ENCODE peak calls at places on chromosome 22, in six cellular contexts. E, M, J, Y, V and I are unnamed samples.

GRCh38 chr22:24437820-24438328 is 10.5 kb downstream of the ADORA2A start:
- DNase-seq in E (no peak), M (no peak), J (no peak), Y (peak), V (peak), I (peak)

GRCh38 chr22:36505998-36506635 is 723 bp downstream of the FOXRED2 start:
- DNase-seq in E (peak), M (no peak), J (no peak), Y (no peak), V (no peak), I (no peak)

GRCh38 chr22:34161724-34162123 is 241.4 kb upstream of the LARGE1 start:
- DNase-seq in E (no peak), M (no peak), J (no peak), Y (no peak), V (no peak), I (no peak)

GRCh38 chr22:24190566-24191208 is 9.4 kb downstream of the SUSD2 start:
- DNase-seq in E (no peak), M (no peak), J (no peak), Y (peak), V (no peak), I (peak)

GRCh38 chr22:39469681-39470461 is 13.1 kb downstream of the MGAT3 start:
- DNase-seq in E (no peak), M (no peak), J (peak), Y (no peak), V (no peak), I (no peak)

GRCh38 chr22:39622881-39623367 is 52.4 kb downstream of the CACNA1I start:
- DNase-seq in E (peak), M (peak), J (peak), Y (peak), V (no peak), I (peak)

GRCh38 chr22:47788461-47788860 is 1026.0 kb downstream of the TBC1D22A start:
- DNase-seq in E (no peak), M (no peak), J (no peak), Y (no peak), V (no peak), I (no peak)

GRCh38 chr22:24068377-24068680 is 57.2 kb downstream of the CABIN1 start:
- DNase-seq in E (peak), M (no peak), J (no peak), Y (no peak), V (no peak), I (no peak)

GRCh38 chr22:38873469-38874411 is 1.7 kb upstream of the CBX6 start:
- DNase-seq in E (no peak), M (no peak), J (no peak), Y (no peak), V (peak), I (no peak)

GRCh38 chr22:36156515-36157419 is 3.8 kb downstream of the APOL3 start:
- DNase-seq in E (peak), M (no peak), J (peak), Y (peak), V (no peak), I (no peak)

GRCh38 chr22:17705565-17706450 is 67.3 kb downstream of the BCL2L13 start:
- DNase-seq in E (no peak), M (no peak), J (no peak), Y (no peak), V (no peak), I (no peak)

GRCh38 chr22:17866127-17866526 is 91.9 kb upstream of the BID start:
- DNase-seq in E (no peak), M (no peak), J (no peak), Y (no peak), V (no peak), I (no peak)

GRCh38 chr22:30887418-30887817 is 81.2 kb downstream of the MORC2 start:
- DNase-seq in E (no peak), M (no peak), J (no peak), Y (peak), V (no peak), I (no peak)

GRCh38 chr22:47631571-47632102 is 869.2 kb downstream of the TBC1D22A start:
- DNase-seq in E (peak), M (no peak), J (no peak), Y (no peak), V (no peak), I (no peak)

GRCh38 chr22:20844055-20845037 is 14.3 kb downstream of the PI4KA start:
- DNase-seq in E (peak), M (no peak), J (no peak), Y (no peak), V (no peak), I (no peak)

GRCh38 chr22:25134451-25134850 is 65.2 kb upstream of the CRYBB3 start:
- DNase-seq in E (no peak), M (no peak), J (no peak), Y (no peak), V (no peak), I (no peak)

GRCh38 chr22:32618461-32619140 is 144.0 kb downstream of the FBXO7 start:
- DNase-seq in E (no peak), M (no peak), J (no peak), Y (no peak), V (no peak), I (no peak)

GRCh38 chr22:19405652-19406051 is 25.9 kb downstream of the HIRA start:
- DNase-seq in E (no peak), M (no peak), J (no peak), Y (no peak), V (no peak), I (no peak)

GRCh38 chr22:43090130-43090789 is 1.1 kb upstream of the TTLL1 start:
- DNase-seq in E (peak), M (no peak), J (peak), Y (peak), V (peak), I (peak)

GRCh38 chr22:26904483-26904882 is 247.1 kb downstream of the MIAT start:
- DNase-seq in E (no peak), M (no peak), J (no peak), Y (no peak), V (no peak), I (no peak)

GRCh38 chr22:16972311-16972710 is 35.7 kb downstream of the GAB4 start:
- DNase-seq in E (no peak), M (no peak), J (no peak), Y (no peak), V (no peak), I (no peak)

GRCh38 chr22:47623056-47623739 is 860.7 kb downstream of the TBC1D22A start:
- DNase-seq in E (no peak), M (no peak), J (no peak), Y (no peak), V (no peak), I (no peak)

GRCh38 chr22:31764785-31765184 is 11.0 kb downstream of the DEPDC5 start:
- DNase-seq in E (no peak), M (no peak), J (no peak), Y (no peak), V (no peak), I (no peak)

GRCh38 chr22:19811811-19812771 is 42.6 kb downstream of the GNB1L start:
- DNase-seq in E (no peak), M (no peak), J (no peak), Y (no peak), V (no peak), I (no peak)

GRCh38 chr22:26318975-26319374 is 110.1 kb upstream of the ASPHD2 start:
- DNase-seq in E (peak), M (no peak), J (peak), Y (no peak), V (no peak), I (no peak)

GRCh38 chr22:32306561-32306960 is 51.1 kb upstream of the RFPL3 start:
- DNase-seq in E (no peak), M (no peak), J (no peak), Y (no peak), V (no peak), I (no peak)

DNA sequence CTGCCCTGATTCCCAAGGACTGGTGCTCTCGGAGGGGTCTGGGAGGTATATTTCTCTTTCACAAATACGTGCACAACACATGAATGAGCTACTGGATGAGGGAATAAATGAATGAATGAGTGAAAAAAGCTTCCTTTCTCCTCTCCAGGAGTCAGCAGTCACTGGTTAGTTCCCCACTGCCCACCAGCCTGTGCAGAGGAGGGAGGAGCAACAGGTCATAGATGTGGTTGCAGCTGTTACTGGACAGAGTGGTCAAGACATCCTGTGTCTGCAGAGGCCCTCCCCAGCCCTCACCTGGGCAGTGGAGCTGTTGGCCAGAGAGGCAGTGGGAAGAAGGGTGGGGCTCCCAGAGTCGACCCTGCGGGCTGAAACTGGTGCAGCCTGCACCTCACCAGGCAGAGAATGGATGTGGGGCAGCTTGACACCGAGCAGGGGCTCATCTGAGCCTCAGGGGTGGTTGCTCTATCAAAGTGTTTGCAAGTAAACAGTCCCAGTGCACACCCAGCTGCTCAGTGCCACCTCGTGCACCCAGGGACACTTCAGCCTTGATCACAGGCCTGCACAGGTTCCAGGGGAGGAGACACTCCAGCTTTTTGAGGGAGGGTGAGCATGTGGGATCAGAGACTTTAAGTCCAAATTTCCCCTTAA is 1.4 kb upstream of the VPREB1 start:
- DNase-seq in E (no peak), M (no peak), J (no peak), Y (no peak), V (no peak), I (no peak)
- TF ChIP-seq POLR2A in E (no peak), M (no peak), J (no peak), Y (no peak), V (no peak), I (no peak)

DNA sequence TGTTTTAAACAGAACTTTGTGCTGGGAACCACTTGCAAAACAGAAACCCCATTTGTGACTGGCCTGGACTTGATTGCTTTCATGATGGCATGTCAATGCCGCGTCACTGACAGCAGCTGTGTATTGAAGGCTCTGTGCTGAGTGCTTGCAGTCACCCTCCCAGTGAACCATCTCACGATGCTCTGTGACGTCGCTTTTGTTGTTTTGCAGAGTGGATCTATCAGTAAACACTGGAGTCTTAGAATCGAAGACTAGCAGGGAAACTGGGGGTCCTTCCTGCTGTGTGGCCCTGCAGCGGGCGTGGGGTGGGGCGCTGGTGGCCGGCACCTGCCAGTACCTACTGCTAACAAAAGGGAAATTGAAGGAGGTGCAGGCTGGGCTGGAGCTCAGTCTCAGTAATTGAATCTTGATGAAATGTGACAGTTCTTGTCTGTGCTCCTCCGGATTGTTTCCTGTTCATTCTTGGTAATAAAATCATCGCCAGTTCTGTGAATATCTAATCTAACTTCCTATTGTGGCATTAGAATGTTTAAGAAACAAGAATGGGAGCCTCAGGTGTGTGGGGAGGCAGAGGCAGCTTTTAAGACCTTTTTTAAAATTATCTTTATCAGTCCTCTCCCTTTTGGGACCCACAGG is 50.5 kb upstream of the PARVG start:
- DNase-seq in E (no peak), M (no peak), J (no peak), Y (no peak), V (no peak), I (no peak)
- TF ChIP-seq POLR2AphosphoS5 in E (no peak), M (no peak), J (no peak), Y (no peak), V (no peak), I (no peak)

GRCh38 chr22:48835857-48836672 is 991.6 kb downstream of the BRD1 start:
- DNase-seq in E (no peak), M (no peak), J (no peak), Y (no peak), V (no peak), I (no peak)

GRCh38 chr22:48834404-48834803 is 993.3 kb downstream of the BRD1 start:
- DNase-seq in E (no peak), M (no peak), J (no peak), Y (no peak), V (no peak), I (no peak)

GRCh38 chr22:48835364-48835763 is 992.3 kb downstream of the BRD1 start:
- DNase-seq in E (no peak), M (no peak), J (no peak), Y (no peak), V (no peak), I (no peak)

GRCh38 chr22:48829908-48830307 is 997.8 kb downstream of the BRD1 start:
- DNase-seq in E (no peak), M (no peak), J (no peak), Y (no peak), V (no peak), I (no peak)

DNA sequence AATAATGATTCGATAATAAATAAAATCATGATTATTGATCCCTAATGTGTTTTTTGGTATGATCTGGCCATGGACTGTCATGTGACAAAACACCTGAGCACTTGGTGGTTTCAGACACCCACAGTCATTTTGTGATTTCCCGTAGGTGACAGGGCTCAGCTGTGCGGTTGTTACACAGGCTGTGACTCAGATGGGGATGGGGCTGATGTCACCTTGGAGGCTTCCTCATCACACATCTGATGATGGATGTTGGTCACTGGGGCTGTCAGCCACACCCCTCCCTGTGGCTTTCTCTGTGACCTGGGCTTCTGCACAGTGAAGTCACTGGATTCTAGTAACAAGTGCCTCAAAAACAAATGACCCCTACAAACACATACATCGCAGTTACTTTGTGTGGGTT is 995.1 kb downstream of the BRD1 start:
- DNase-seq in E (peak), M (no peak), J (no peak), Y (no peak), V (no peak), I (no peak)
- TF ChIP-seq TAF1 in E (no peak), M (no peak), J (no peak), Y (no peak), V (no peak), I (no peak)

GRCh38 chr22:50624347-50625130 is 3.4 kb downstream of the ARSA start:
- DNase-seq in E (no peak), M (no peak), J (no peak), Y (no peak), V (no peak), I (no peak)

GRCh38 chr22:50621491-50621880 is 6.5 kb downstream of the ARSA start:
- DNase-seq in E (no peak), M (no peak), J (no peak), Y (peak), V (peak), I (no peak)

GRCh38 chr22:50621948-50622722 is 5.8 kb downstream of the ARSA start:
- DNase-seq in E (no peak), M (no peak), J (no peak), Y (no peak), V (peak), I (no peak)

GRCh38 chr22:50620861-50621490 is 7.0 kb downstream of the ARSA start:
- DNase-seq in E (no peak), M (no peak), J (peak), Y (no peak), V (peak), I (no peak)

DNA sequence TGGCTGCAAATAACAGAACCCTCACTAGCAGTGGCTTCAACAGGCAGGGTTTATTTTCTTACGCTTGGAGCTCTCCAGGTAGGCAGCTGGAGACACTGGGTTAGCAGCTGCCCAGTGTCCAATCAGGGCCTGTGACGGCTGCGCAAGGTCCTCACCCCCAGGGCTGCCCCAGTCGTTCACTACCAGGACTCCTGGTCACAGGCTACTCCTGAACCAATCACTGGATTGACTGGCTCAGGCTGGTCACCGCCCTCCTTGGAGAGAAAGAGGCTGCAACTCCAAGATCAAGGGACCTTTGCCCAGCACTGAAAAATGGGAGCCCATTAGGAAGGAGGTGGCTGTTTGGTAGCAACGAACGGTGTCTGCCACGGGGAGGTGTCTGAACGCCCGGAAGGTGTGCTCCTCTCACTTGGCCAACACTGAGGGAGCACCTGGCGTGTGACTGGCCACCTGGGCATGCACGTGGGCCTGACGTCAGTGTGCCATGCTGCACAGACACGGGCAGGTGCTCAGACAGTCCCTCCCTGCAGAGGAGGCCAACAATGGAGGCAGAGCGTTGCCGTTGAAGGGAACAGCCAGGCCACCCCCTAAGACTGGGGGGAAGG is 5.1 kb downstream of the ARSA start:
- DNase-seq in E (no peak), M (no peak), J (peak), Y (no peak), V (no peak), I (no peak)
- TF ChIP-seq POLR2A in E (no peak), M (no peak), J (no peak), Y (no peak), V (no peak), I (no peak)

GRCh38 chr22:28052818-28053217 is 133.8 kb upstream of the PITPNB start:
- DNase-seq in E (no peak), M (no peak), J (no peak), Y (no peak), V (no peak), I (no peak)
- TF ChIP-seq POLR2AphosphoS5 in E (no peak), M (no peak), J (no peak), Y (no peak), V (no peak), I (no peak)

GRCh38 chr22:41501209-41501608 is 32.3 kb downstream of the ACO2 start:
- DNase-seq in E (no peak), M (no peak), J (peak), Y (no peak), V (peak), I (no peak)
- TF ChIP-seq TAF1 in E (no peak), M (no peak), J (no peak), Y (no peak), V (no peak), I (no peak)

GRCh38 chr22:41833369-41834004 is 582 bp downstream of the SREBF2 start:
- DNase-seq in E (peak), M (no peak), J (no peak), Y (peak), V (no peak), I (peak)
- TF ChIP-seq POLR2A in E (no peak), M (no peak), J (peak), Y (no peak), V (no peak), I (no peak)

GRCh38 chr22:37661160-37661924 is 2.8 kb downstream of the PDXP start:
- DNase-seq in E (no peak), M (no peak), J (peak), Y (no peak), V (no peak), I (no peak)
- TF ChIP-seq POLR2AphosphoS5 in E (no peak), M (no peak), J (no peak), Y (no peak), V (no peak), I (no peak)

GRCh38 chr22:46355369-46355995 is 20.0 kb downstream of the TRMU start:
- DNase-seq in E (peak), M (no peak), J (peak), Y (peak), V (no peak), I (peak)
- TF ChIP-seq TAF1 in E (no peak), M (no peak), J (no peak), Y (no peak), V (no peak), I (no peak)

GRCh38 chr22:29882716-29883044 is 294 bp upstream of the MTMR3 start:
- DNase-seq in E (no peak), M (no peak), J (no peak), Y (no peak), V (no peak), I (no peak)

GRCh38 chr22:29885610-29886009 is 2.6 kb downstream of the MTMR3 start:
- DNase-seq in E (no peak), M (no peak), J (no peak), Y (no peak), V (no peak), I (no peak)

GRCh38 chr22:29886601-29887000 is 3.6 kb downstream of the MTMR3 start:
- DNase-seq in E (no peak), M (no peak), J (no peak), Y (no peak), V (no peak), I (no peak)

GRCh38 chr22:29883831-29884139 is 811 bp downstream of the MTMR3 start:
- DNase-seq in E (no peak), M (no peak), J (no peak), Y (no peak), V (no peak), I (no peak)

GRCh38 chr22:29883045-29883830 is at the start of gene MTMR3:
- DNase-seq in E (peak), M (peak), J (peak), Y (peak), V (peak), I (peak)
- TF ChIP-seq POLR2A in E (peak), M (no peak), J (peak), Y (peak), V (peak), I (peak)